ENCODE peak calls at places on chromosomes 11 and 22, in nine cellular contexts. K is suprapubic skin, H is endothelial cell of umbilical vein, M is stomach, W is HCT116, E is prostate gland, Y is sigmoid colon, A is HepG2, Z is SK-N-SH. X is an unnamed sample.
A peak's percentile ranks its signal among the peaks of the same experiment; 100 is the strongest.

GRCh38 chr22:27796118-27796517 is 5.4 kb downstream of the MN1 start:
- DNase-seq in K (no peak), H (no peak), M (no peak), W (no peak), E (no peak), Y (no peak), A (no peak), Z (no peak), X (no peak)

GRCh38 chr22:42892571-42893316 is 35.7 kb upstream of the ARFGAP3 start:
- DNase-seq in K (no peak), H (no peak), M (peak; percentile 82), W (no peak), E (peak; percentile 47), Y (no peak), A (no peak), Z (no peak), X (no peak)

GRCh38 chr11:71336176-71336995 is 84.0 kb upstream of the SHANK2 start:
- DNase-seq in K (no peak), H (no peak), M (peak; percentile 19), W (no peak), E (no peak), Y (no peak), A (no peak), Z (peak; percentile 34), X (no peak)

GRCh38 chr11:57490456-57491248 is 24.9 kb downstream of the SLC43A1 start:
- DNase-seq in K (no peak), H (no peak), M (no peak), W (no peak), E (no peak), Y (no peak), A (no peak), Z (no peak), X (no peak)

GRCh38 chr11:46513934-46514342 is 79.9 kb downstream of the AMBRA1 start:
- DNase-seq in K (peak; percentile 62), H (peak; percentile 84), M (peak; percentile 52), W (no peak), E (peak; percentile 73), Y (peak; percentile 87), A (no peak), Z (peak; percentile 75), X (peak; percentile 77)

GRCh38 chr11:3359092-3359824 is 19.7 kb downstream of the ZNF195 start:
- DNase-seq in K (no peak), H (no peak), M (no peak), W (no peak), E (no peak), Y (no peak), A (no peak), Z (no peak), X (no peak)

GRCh38 chr22:35961480-35961902 is 67.1 kb downstream of the RBFOX2 start:
- DNase-seq in K (peak; percentile 67), H (peak; percentile 85), M (no peak), W (no peak), E (no peak), Y (peak; percentile 80), A (no peak), Z (peak; percentile 58), X (no peak)

GRCh38 chr11:126403039-126403438 is 47.6 kb downstream of the ST3GAL4 start:
- DNase-seq in K (peak; percentile 78), H (no peak), M (no peak), W (no peak), E (peak; percentile 38), Y (no peak), A (no peak), Z (no peak), X (no peak)

GRCh38 chr11:23539556-23539955 is 679.3 kb upstream of the CCDC179 start:
- DNase-seq in K (no peak), H (no peak), M (no peak), W (no peak), E (no peak), Y (no peak), A (no peak), Z (no peak), X (no peak)

GRCh38 chr11:47269829-47270305 is at the start of gene MADD:
- DNase-seq in K (peak; percentile 89), H (peak; percentile 83), M (peak; percentile 89), W (peak; percentile 55), E (peak; percentile 70), Y (peak; percentile 94), A (peak; percentile 65), Z (peak; percentile 98), X (peak; percentile 68)

GRCh38 chr11:9716275-9717039 is 52.6 kb downstream of the SWAP70 start:
- DNase-seq in K (no peak), H (peak; percentile 97), M (no peak), W (no peak), E (no peak), Y (no peak), A (no peak), Z (no peak), X (no peak)

GRCh38 chr11:133957926-133958325 is 1.2 kb upstream of the IGSF9B start:
- DNase-seq in K (no peak), H (no peak), M (no peak), W (no peak), E (no peak), Y (no peak), A (no peak), Z (no peak), X (no peak)

GRCh38 chr22:40511604-40512003 is 124.9 kb downstream of the MRTFA start:
- DNase-seq in K (no peak), H (no peak), M (no peak), W (no peak), E (no peak), Y (no peak), A (no peak), Z (no peak), X (no peak)

GRCh38 chr22:42174062-42174461 is 43.5 kb upstream of the CYP2D6 start:
- DNase-seq in K (no peak), H (no peak), M (no peak), W (no peak), E (no peak), Y (no peak), A (no peak), Z (no peak), X (no peak)

GRCh38 chr11:17386331-17387084 is 2.0 kb downstream of the KCNJ11 start:
- DNase-seq in K (peak; percentile 57), H (peak; percentile 31), M (peak; percentile 80), W (peak; percentile 18), E (no peak), Y (no peak), A (peak; percentile 43), Z (peak; percentile 74), X (no peak)

GRCh38 chr11:55658608-55659007 is 3.4 kb upstream of the OR4C6 start:
- DNase-seq in K (no peak), H (no peak), M (no peak), W (no peak), E (no peak), Y (no peak), A (no peak), Z (no peak), X (no peak)

GRCh38 chr11:66277475-66278391 is at the start of gene CNIH2:
- DNase-seq in K (no peak), H (no peak), M (peak; percentile 39), W (no peak), E (no peak), Y (no peak), A (no peak), Z (peak; percentile 93), X (no peak)
- TF ChIP-seq POLR2AphosphoS5 in K (no peak), H (peak; percentile 60), M (no peak), W (no peak), E (no peak), Y (peak; percentile 14), A (no peak), Z (no peak), X (no peak)

DNA sequence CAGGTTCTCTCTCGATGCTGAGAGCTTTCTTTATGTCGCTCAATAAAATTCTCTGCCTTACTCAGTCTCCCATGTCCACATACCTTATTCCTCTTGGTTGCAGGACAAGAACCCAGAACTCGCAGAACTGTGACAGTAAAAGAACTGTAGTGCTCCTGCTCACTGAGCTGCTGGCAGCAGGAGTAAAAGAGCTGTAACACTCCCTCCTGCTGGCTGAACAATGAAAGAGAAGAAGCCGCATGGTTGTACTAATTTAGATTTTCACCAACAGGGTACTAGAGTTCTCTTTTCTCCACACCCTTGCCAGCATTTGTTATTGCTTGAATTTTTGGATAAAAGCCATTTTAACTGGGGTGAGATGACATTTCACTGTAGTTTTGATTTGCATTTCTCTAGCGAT is 433.2 kb downstream of the GUCY1A2 start:
- DNase-seq in K (no peak), H (no peak), M (no peak), W (no peak), E (no peak), Y (no peak), A (peak; percentile 20), Z (peak; percentile 1), X (no peak)
- H3K36me3 ChIP-seq in K (no peaks in the 10 kb centered on the region), H (no peaks in the 10 kb centered on the region), M (no peaks in the 10 kb centered on the region), W (no peaks in the 10 kb centered on the region), E (no peaks in the 10 kb centered on the region), Y (no peaks in the 10 kb centered on the region), A (no peaks in the 10 kb centered on the region), Z (no peaks in the 10 kb centered on the region), X (no peaks in the 10 kb centered on the region)

DNA sequence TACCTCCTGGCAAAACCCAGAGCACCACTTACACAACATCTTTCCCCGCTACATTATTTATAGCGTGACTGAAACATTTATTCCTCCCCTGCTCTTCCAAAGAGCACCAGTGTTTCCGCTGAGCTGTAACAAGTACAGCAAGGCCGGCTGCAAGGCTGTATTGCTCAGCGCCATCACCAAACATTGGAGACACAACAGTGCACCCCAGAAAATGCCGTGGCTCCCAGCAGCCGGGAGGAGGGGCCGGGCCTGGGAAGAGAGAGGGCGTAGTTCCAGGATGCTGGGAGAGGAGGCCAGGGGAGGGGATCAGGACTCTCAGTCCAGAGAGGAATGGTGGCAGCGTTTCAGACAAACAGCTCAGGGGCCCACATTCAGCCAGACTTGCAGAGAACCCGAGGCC is 133.2 kb downstream of the DSCAML1 start:
- DNase-seq in K (no peak), H (no peak), M (no peak), W (no peak), E (no peak), Y (peak; percentile 67), A (no peak), Z (no peak), X (no peak)
- TF ChIP-seq POLR2AphosphoS5 in K (no peak), H (no peak), M (no peak), W (no peak), E (no peak), Y (no peak), A (no peak), Z (no peak), X (no peak)

GRCh38 chr22:29339381-29340235 is 24.1 kb upstream of the RASL10A start:
- DNase-seq in K (no peak), H (no peak), M (no peak), W (no peak), E (no peak), Y (no peak), A (no peak), Z (no peak), X (no peak)

GRCh38 chr22:29337631-29338284 is 22.3 kb upstream of the RASL10A start:
- DNase-seq in K (no peak), H (no peak), M (no peak), W (no peak), E (no peak), Y (no peak), A (no peak), Z (no peak), X (no peak)

GRCh38 chr22:29340566-29340965 is 25.1 kb upstream of the RASL10A start:
- DNase-seq in K (no peak), H (no peak), M (no peak), W (no peak), E (no peak), Y (no peak), A (no peak), Z (no peak), X (no peak)

GRCh38 chr22:29336751-29337490 is 21.4 kb upstream of the RASL10A start:
- DNase-seq in K (no peak), H (no peak), M (peak; percentile 74), W (no peak), E (peak; percentile 53), Y (no peak), A (no peak), Z (no peak), X (peak; percentile 74)

GRCh38 chr22:29338398-29338797 is 22.9 kb upstream of the RASL10A start:
- DNase-seq in K (no peak), H (no peak), M (no peak), W (no peak), E (no peak), Y (no peak), A (no peak), Z (no peak), X (no peak)
- H3K36me3 ChIP-seq in K (peaks cover 92% of the 10 kb centered on the region), H (peaks cover 13% of the 10 kb centered on the region), M (peaks cover 100% of the 10 kb centered on the region), W (peaks cover 25% of the 10 kb centered on the region), E (peaks cover 3% of the 10 kb centered on the region), Y (peaks cover 55% of the 10 kb centered on the region), A (peaks cover 45% of the 10 kb centered on the region), Z (peaks cover 72% of the 10 kb centered on the region), X (no peaks in the 10 kb centered on the region)